ENCODE peak calls at places on chromosomes 1 and 21, in nine cellular contexts. A is GM23338, J is A549, B is Panc1, Y is K562, R is HCT116, C is SK-N-SH, N is HepG2, W is GM12878. I is an unnamed sample.
A peak's percentile ranks its signal among the peaks of the same experiment; 100 is the strongest.

GRCh38 chr1:214801191-214801590 is 198.2 kb downstream of the CENPF start:
- DNase-seq in A (no peak), J (no peak), B (no peak), Y (no peak), R (no peak), C (no peak), N (no peak), W (no peak), I (no peak)

GRCh38 chr1:196779093-196779492 is 4.5 kb downstream of the CFHR3 start:
- DNase-seq in A (no peak), J (peak; percentile 1), B (no peak), Y (no peak), R (no peak), C (no peak), N (no peak), W (no peak), I (no peak)

GRCh38 chr1:9204156-9204720 is 30.3 kb upstream of the H6PD start:
- DNase-seq in A (no peak), J (no peak), B (no peak), Y (no peak), R (no peak), C (no peak), N (no peak), W (no peak), I (no peak)

GRCh38 chr1:189269011-189269410 is 1208.7 kb downstream of the BRINP3 start:
- DNase-seq in A (peak; percentile 68), J (peak; percentile 50), B (no peak), Y (peak; percentile 10), R (peak; percentile 64), C (no peak), N (no peak), W (no peak), I (no peak)

GRCh38 chr1:1000357-1001056 is 610 bp upstream of the HES4 start:
- DNase-seq in A (peak; percentile 73), J (peak; percentile 95), B (no peak), Y (peak; percentile 93), R (peak; percentile 87), C (peak; percentile 91), N (peak; percentile 55), W (peak; percentile 37), I (peak; percentile 13)

GRCh38 chr1:100152271-100152670 is 19.3 kb downstream of the TRMT13 start:
- DNase-seq in A (no peak), J (no peak), B (no peak), Y (no peak), R (no peak), C (no peak), N (no peak), W (no peak), I (no peak)

GRCh38 chr1:25562101-25562927 is 18.9 kb downstream of the LDLRAP1 start:
- DNase-seq in A (no peak), J (no peak), B (no peak), Y (no peak), R (no peak), C (no peak), N (peak; percentile 31), W (peak; percentile 48), I (peak; percentile 79)

GRCh38 chr1:47189844-47190562 is at the start of gene PDZK1IP1:
- DNase-seq in A (peak; percentile 46), J (peak; percentile 55), B (no peak), Y (peak; percentile 49), R (no peak), C (no peak), N (no peak), W (no peak), I (no peak)

GRCh38 chr1:209617047-209617673 is 33.6 kb downstream of the CAMK1G start:
- DNase-seq in A (no peak), J (no peak), B (no peak), Y (no peak), R (no peak), C (no peak), N (no peak), W (no peak), I (no peak)

GRCh38 chr21:46018615-46019014 is 37.0 kb downstream of the COL6A1 start:
- DNase-seq in A (no peak), J (no peak), B (no peak), Y (no peak), R (no peak), C (no peak), N (no peak), W (no peak), I (no peak)

GRCh38 chr21:43281661-43282357 is 113.0 kb downstream of the CRYAA start:
- DNase-seq in A (no peak), J (no peak), B (no peak), Y (no peak), R (no peak), C (no peak), N (no peak), W (no peak), I (no peak)

GRCh38 chr1:223748773-223749733 is 36.7 kb downstream of the CAPN2 start:
- DNase-seq in A (peak; percentile 66), J (peak; percentile 54), B (no peak), Y (peak; percentile 83), R (no peak), C (peak; percentile 88), N (no peak), W (no peak), I (peak; percentile 42)

GRCh38 chr21:35268817-35269216 is 219.7 kb upstream of the RUNX1 start:
- DNase-seq in A (no peak), J (no peak), B (no peak), Y (no peak), R (no peak), C (no peak), N (no peak), W (no peak), I (no peak)

GRCh38 chr1:108072294-108072693 is 107.3 kb upstream of the VAV3 start:
- DNase-seq in A (no peak), J (no peak), B (no peak), Y (no peak), R (no peak), C (no peak), N (no peak), W (no peak), I (no peak)

DNA sequence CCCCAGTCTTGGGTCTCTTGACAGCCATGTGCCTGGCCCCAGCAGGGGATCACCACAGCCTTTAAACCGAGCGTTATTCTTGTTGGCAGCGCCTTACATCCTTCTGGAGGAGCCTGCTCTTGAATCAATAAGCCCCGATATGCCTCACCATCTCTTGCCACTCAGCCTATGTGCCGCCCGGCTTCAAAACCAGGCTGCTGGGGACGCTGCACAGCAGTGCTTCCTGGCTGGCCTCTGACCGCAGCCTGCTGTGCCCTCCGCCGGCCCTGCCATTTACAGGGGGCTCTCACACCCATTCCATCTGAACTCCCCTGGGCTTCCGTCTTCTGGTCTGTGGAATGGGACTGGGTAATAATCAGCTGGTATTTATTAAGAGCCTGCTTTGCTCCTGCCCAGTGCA is 3.0 kb upstream of the PEX10 start:
- DNase-seq in A (no peak), J (no peak), B (no peak), Y (no peak), R (no peak), C (no peak), N (no peak), W (no peak), I (no peak)
- TF ChIP-seq REST in A (no peak), J (no peak), B (no peak), Y (no peak), R (no peak), C (no peak), N (no peak), W (no peak), I (no peak)

GRCh38 chr1:44433209-44433608 is 28.2 kb downstream of the RNF220 start:
- DNase-seq in A (no peak), J (no peak), B (no peak), Y (no peak), R (no peak), C (no peak), N (no peak), W (no peak), I (peak; percentile 59)
- TF ChIP-seq REST in A (no peak), J (no peak), B (no peak), Y (no peak), R (no peak), C (no peak), N (no peak), W (no peak), I (no peak)

GRCh38 chr1:110408488-110408887 is 994 bp upstream of the LAMTOR5 start:
- DNase-seq in A (no peak), J (no peak), B (no peak), Y (no peak), R (no peak), C (no peak), N (no peak), W (no peak), I (no peak)

GRCh38 chr1:110407260-110408210 is at the start of gene LAMTOR5:
- DNase-seq in A (peak; percentile 92), J (peak; percentile 94), B (peak; percentile 75), Y (peak; percentile 85), R (peak; percentile 93), C (peak; percentile 87), N (peak; percentile 90), W (peak; percentile 86), I (peak; percentile 96)

GRCh38 chr1:110411173-110411572 is 3.7 kb upstream of the LAMTOR5 start:
- DNase-seq in A (no peak), J (no peak), B (no peak), Y (no peak), R (no peak), C (no peak), N (no peak), W (no peak), I (no peak)

DNA sequence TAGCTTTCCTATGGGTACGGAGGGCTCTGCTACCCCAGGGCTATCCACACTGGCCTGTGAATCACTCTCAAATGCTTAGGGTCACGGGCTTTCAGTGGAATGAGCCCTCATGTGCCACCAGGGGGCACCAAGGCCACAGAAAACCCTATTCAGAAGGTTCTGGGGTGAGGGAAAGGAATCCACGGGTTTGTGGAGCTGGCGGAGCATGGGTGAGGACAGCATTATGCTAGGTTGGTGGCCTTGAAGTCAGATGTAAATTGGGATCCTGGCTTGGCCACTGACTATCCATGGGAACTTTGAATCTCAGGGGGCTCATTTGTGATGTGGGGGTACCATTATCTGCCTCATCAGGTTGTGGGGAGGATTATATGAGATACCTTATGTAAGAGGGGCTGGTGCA is 5.1 kb upstream of the LAMTOR5 start:
- DNase-seq in A (peak; percentile 92), J (peak; percentile 63), B (peak; percentile 28), Y (peak; percentile 85), R (peak; percentile 54), C (peak; percentile 78), N (peak; percentile 69), W (peak; percentile 24), I (peak; percentile 81)
- TF ChIP-seq REST in A (no peak), J (no peak), B (no peak), Y (no peak), R (no peak), C (no peak), N (no peak), W (no peak), I (no peak)

DNA sequence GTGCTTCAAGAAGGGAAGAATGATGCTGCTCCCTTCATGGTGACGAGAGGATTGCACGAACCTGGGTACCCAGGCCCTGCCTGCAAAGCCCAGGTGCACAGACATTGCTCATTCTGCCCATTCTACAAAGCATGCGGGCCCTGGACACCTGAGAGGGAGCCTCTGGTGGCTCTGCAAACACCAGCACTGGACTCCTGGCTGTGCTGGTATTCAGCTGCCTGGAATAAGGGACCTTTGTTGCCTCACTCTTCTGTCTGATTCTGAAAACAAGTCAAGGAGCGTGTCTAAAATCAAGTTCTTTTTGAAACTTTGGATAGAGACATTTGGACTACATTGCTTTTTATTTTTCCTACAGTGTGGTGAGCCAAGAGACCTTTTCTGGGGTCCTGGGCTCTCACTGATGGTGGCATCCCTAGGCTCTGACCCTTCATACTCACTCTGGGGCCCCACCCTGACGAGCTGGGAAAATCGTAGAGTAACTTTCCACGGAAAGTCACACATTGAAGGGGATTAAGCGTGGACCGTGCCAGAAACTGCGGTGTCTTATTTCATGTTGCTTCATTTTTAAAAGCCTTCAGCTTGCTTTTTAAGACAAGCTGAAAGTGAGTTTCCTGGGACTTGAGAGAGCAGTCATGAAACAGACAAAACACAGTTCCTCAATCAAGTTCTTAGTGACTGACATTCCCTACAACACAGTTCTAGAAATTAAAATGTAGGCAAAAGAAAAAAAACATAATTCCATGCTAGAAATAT is 24.0 kb downstream of the ABCA4 start:
- DNase-seq in A (no peak), J (no peak), B (no peak), Y (no peak), R (no peak), C (no peak), N (peak; percentile 61), W (no peak), I (no peak)
- TF ChIP-seq REST in A (no peak), J (no peak), B (no peak), Y (no peak), R (no peak), C (no peak), N (no peak), W (no peak), I (no peak)

I was measured in HL-60.